ENCODE peak calls at places on chromosomes 2 and 18, in four cellular contexts. V, W, E and C are unnamed samples. For H3F3A, the result is how much of the 10 kb centered on the place peaks cover.

GRCh38 chr2:207008105-207008990 is 69.0 kb downstream of the CPO start:
- DNase-seq in V (peak), W (peak), E (peak), C (no peak)

GRCh38 chr18:77197073-77197472 is 52.6 kb upstream of the GALR1 start:
- DNase-seq in V (no peak), W (no peak), E (no peak), C (no peak)

GRCh38 chr2:106020821-106021316 is 173.2 kb downstream of the UXS1 start:
- DNase-seq in V (no peak), W (peak), E (no peak), C (no peak)

GRCh38 chr2:203787954-203788353 is 79.6 kb upstream of the CTLA4 start:
- DNase-seq in V (peak), W (no peak), E (no peak), C (no peak)

GRCh38 chr2:228657807-228658402 is 476.4 kb upstream of the SPHKAP start:
- DNase-seq in V (peak), W (peak), E (peak), C (peak)

GRCh38 chr2:23135481-23136100 is 249.4 kb upstream of the KLHL29 start:
- DNase-seq in V (peak), W (peak), E (peak), C (no peak)

GRCh38 chr2:240465268-240465764 is 29.9 kb downstream of the GPC1 start:
- DNase-seq in V (no peak), W (no peak), E (no peak), C (no peak)

GRCh38 chr2:130341562-130342019 is 1.1 kb upstream of the IMP4 start:
- DNase-seq in V (no peak), W (no peak), E (peak), C (peak)

GRCh38 chr2:64238799-64239198 is 94.6 kb upstream of the PELI1 start:
- DNase-seq in V (no peak), W (no peak), E (no peak), C (no peak)

GRCh38 chr2:51103205-51103604 is 71.3 kb upstream of the NRXN1 start:
- DNase-seq in V (peak), W (peak), E (peak), C (peak)

GRCh38 chr2:188450740-188451480 is 159.2 kb downstream of the GULP1 start:
- DNase-seq in V (peak), W (no peak), E (no peak), C (no peak)

GRCh38 chr18:47754311-47755101 is 176.0 kb downstream of the SMAD2 start:
- DNase-seq in V (peak), W (peak), E (peak), C (peak)

GRCh38 chr2:112811276-112811831 is 25.2 kb downstream of the IL1B start:
- DNase-seq in V (no peak), W (no peak), E (no peak), C (no peak)

GRCh38 chr2:1132328-1132964 is 181.8 kb downstream of the SNTG2 start:
- DNase-seq in V (no peak), W (no peak), E (no peak), C (no peak)

GRCh38 chr2:153068067-153068466 is 349.6 kb downstream of the ARL6IP6 start:
- DNase-seq in V (no peak), W (peak), E (no peak), C (no peak)

GRCh38 chr2:167292430-167293171 is 404.3 kb downstream of the XIRP2 start:
- DNase-seq in V (peak), W (peak), E (peak), C (peak)

GRCh38 chr2:155815851-155816250 is 516.7 kb downstream of the NR4A2 start:
- DNase-seq in V (peak), W (peak), E (peak), C (no peak)

GRCh38 chr2:201267278-201268030 is 7.1 kb downstream of the CASP8 start:
- DNase-seq in V (no peak), W (no peak), E (no peak), C (no peak)

GRCh38 chr2:219405451-219405850 is 12.7 kb upstream of the DES start:
- DNase-seq in V (peak), W (peak), E (no peak), C (no peak)

GRCh38 chr2:214809751-214810564 is 475 bp upstream of the BARD1 start:
- DNase-seq in V (peak), W (peak), E (peak), C (peak)

GRCh38 chr18:23067236-23067635 is 68.0 kb upstream of the CABLES1 start:
- DNase-seq in V (peak), W (no peak), E (peak), C (peak)

GRCh38 chr2:177669625-177670330 is 277.2 kb downstream of the AGPS start:
- DNase-seq in V (no peak), W (no peak), E (no peak), C (no peak)

GRCh38 chr2:72136933-72137497 is 10.6 kb downstream of the CYP26B1 start:
- DNase-seq in V (no peak), W (no peak), E (no peak), C (no peak)

GRCh38 chr2:234308814-234309195 is 188.1 kb downstream of the ARL4C start:
- DNase-seq in V (no peak), W (no peak), E (peak), C (peak)

GRCh38 chr2:136532171-136532570 is 233.2 kb upstream of the THSD7B start:
- DNase-seq in V (no peak), W (no peak), E (no peak), C (no peak)

DNA sequence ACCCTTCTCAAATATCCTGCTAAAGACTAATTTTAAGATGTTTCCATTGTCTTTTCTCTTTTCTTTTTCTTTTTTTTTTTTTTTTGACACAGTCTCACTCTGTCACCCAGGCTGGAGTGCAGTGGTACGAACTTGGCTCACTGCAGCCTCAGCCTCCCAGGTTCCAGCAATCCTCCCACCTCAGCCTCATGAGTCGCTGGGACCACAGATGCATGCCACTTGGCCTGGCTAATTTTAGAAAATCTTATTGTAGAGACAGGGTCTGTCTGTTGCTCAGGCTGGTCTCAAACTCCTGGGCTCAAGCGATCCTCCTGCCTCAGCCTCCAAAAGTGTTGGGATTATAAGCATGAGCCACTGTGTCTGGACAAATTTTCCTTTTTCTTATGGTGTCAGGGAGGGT is 167.5 kb downstream of the MCFD2 start:
- DNase-seq in V (peak), W (no peak), E (peak), C (no peak)
- H3F3A ChIP-seq in V (half or more), W (under half), E (under half), C (under half)

GRCh38 chr2:174555998-174556397 is 41.6 kb downstream of the WIPF1 start:
- DNase-seq in V (no peak), W (no peak), E (no peak), C (no peak)

GRCh38 chr2:174554514-174555119 is 43.0 kb downstream of the WIPF1 start:
- DNase-seq in V (no peak), W (no peak), E (no peak), C (no peak)

GRCh38 chr2:174551697-174552096 is 45.9 kb downstream of the WIPF1 start:
- DNase-seq in V (no peak), W (no peak), E (no peak), C (no peak)

GRCh38 chr2:174552891-174553290 is 44.7 kb downstream of the WIPF1 start:
- DNase-seq in V (peak), W (no peak), E (no peak), C (no peak)

GRCh38 chr2:174553811-174554493 is 43.7 kb downstream of the WIPF1 start:
- DNase-seq in V (no peak), W (no peak), E (no peak), C (no peak)
- H3K4me2 ChIP-seq in V (no peak), W (no peak), E (no peak), C (no peak)

GRCh38 chr2:24269270-24269669 is 91.1 kb downstream of the ITSN2 start:
- DNase-seq in V (peak), W (no peak), E (peak), C (peak)
- TF ChIP-seq EZH2 in V (no peak), W (no peak), E (no peak), C (no peak)

GRCh38 chr2:176127769-176128072 is 1.8 kb upstream of the HOXD8 start:
- DNase-seq in V (no peak), W (no peak), E (no peak), C (no peak)
- H3F3A ChIP-seq in V (under half), W (under half), E (under half), C (under half)

DNA sequence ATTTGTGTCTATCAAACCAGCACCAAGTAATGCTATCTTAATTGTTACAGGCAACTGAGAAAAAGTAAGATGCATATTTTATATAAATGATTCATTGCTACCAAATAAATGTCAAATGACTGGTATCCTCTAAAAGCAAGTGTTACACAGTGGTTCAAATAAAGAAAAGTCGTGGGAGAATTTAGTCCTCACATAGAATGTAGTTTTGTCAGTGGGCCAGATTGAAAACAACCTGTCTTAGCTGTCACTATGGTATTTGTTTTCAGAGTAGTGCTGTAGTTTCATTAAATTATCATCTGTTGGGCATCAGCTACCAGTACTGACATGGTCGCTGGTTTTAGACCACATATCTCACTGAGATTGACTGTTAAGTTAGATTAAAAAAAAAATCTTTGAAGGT is 10.2 kb upstream of the EIF2AK3 start:
- DNase-seq in V (no peak), W (no peak), E (peak), C (no peak)
- H3K4me2 ChIP-seq in V (no peak), W (no peak), E (no peak), C (no peak)